ENCODE peak calls at places on chromosomes 7 and 10, in five cellular contexts. H is body of pancreas, U is mucosa of descending colon, O is neuronal stem cell, L is uterus. J is an unnamed sample. For H3K4me1, the result is how much of the 10 kb centered on the place peaks cover.

GRCh38 chr7:271266-272107 is 18.5 kb upstream of the FOXL3 start:
- DNase-seq in O (no peak), L (no peak), H (no peak), U (no peak), J (no peak)

GRCh38 chr10:91340613-91341362 is 69.4 kb upstream of the HECTD2 start:
- DNase-seq in O (no peak), L (no peak), H (no peak), U (no peak), J (no peak)

GRCh38 chr7:33836797-33837355 is 68.5 kb upstream of the BMPER start:
- DNase-seq in O (no peak), L (no peak), H (no peak), U (no peak), J (no peak)

GRCh38 chr10:70733051-70733450 is 52.1 kb downstream of the TBATA start:
- DNase-seq in O (no peak), H (no peak), L (no peak), U (no peak), J (no peak)

GRCh38 chr7:113118074-113118959 is at the start of gene SMIM30:
- DNase-seq in U (peak), L (peak), O (peak), H (peak), J (peak)

GRCh38 chr7:44067064-44067951 is 1.9 kb upstream of the PGAM2 start:
- DNase-seq in L (no peak), H (peak), U (no peak), O (no peak), J (peak)

GRCh38 chr7:7670490-7670889 is 29.9 kb downstream of the UMAD1 start:
- DNase-seq in U (no peak), H (no peak), O (no peak), L (no peak), J (no peak)

GRCh38 chr7:55019691-55020480 is 1.1 kb downstream of the EGFR start:
- DNase-seq in L (peak), O (peak), U (peak), H (peak), J (peak)

GRCh38 chr10:61793760-61794713 is 107.5 kb upstream of the ARID5B start:
- DNase-seq in U (peak), H (no peak), L (no peak), O (no peak), J (no peak)

GRCh38 chr10:91643700-91644099 is 10.8 kb upstream of the PPP1R3C start:
- DNase-seq in O (no peak), H (no peak), U (peak), L (no peak), J (no peak)

GRCh38 chr7:77837275-77837674 is 38.7 kb downstream of the PHTF2 start:
- DNase-seq in L (no peak), O (no peak), H (no peak), U (no peak), J (no peak)

GRCh38 chr7:102211590-102212550 is 74.8 kb upstream of the SH2B2 start:
- DNase-seq in U (no peak), L (no peak), O (no peak), H (no peak), J (no peak)

GRCh38 chr10:28155726-28156125 is 147.1 kb downstream of the MPP7 start:
- DNase-seq in H (no peak), U (no peak), O (no peak), L (no peak), J (no peak)

GRCh38 chr10:129963831-129964501 is at the start of gene EBF3:
- DNase-seq in U (peak), H (peak), L (peak), O (peak), J (no peak)
- H3K4me1 ChIP-seq in U (under half), H (under half), L (under half), O (under half), J (under half)

DNA sequence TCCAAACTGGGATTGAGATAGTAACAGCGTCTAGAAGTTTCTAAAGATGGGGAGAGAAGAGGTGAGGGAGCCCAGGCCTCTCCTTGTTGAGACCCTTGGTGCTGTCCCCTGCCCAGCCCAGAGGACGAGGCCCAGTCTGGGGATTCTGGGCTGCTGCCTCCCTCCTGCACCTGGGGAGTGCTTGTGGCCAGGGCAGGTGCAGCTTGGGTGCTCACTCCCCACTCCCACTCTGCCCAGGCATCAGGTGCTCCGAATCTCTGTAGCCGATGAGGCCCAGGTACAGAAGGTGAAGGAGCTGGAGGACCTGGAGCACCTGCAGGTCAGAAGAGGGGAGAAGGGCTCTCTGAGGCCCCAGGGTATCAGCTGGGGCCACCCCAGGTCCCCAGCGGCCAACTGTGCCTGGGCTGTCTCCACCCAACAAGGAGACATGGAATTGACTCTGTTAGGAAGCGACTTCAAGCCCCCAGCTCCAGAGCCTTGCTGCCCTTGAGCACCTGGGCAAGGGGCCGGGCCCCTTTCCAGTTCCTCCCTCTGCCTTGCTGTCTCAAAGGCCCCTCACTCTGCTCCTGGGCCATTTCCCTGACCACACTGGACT is 664 bp downstream of the CPA1 start:
- DNase-seq in L (no peak), U (no peak), H (peak), O (no peak), J (no peak)
- H3K4me3 ChIP-seq in L (no peak), U (no peak), H (no peak), O (no peak), J (no peak)

GRCh38 chr7:131544449-131545425 is 11.7 kb downstream of the PODXL start:
- DNase-seq in H (peak), O (no peak), L (peak), U (no peak), J (no peak)
- H3K4me1 ChIP-seq in H (half or more), O (under half), L (under half), U (under half), J (under half)

DNA sequence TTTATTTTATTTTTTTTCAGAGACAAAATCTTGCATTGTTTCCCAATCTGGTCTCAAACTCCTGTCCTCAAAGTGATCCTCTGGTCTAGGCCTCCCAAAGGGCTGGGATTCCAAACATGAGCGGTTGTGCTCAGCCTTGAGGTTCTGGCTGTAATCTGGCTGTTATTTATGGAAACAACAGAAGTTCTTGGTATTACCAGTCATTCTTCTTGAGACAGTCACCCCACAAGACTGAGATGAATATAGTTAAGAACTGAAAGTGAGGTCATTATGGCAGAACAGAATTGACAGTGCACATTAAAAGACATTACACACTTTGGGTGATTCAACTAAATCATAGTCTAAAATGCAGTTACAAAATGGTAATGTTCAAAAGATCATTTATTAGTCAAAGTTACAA is 719.5 kb downstream of the ZWINT start:
- DNase-seq in H (no peak), O (no peak), L (no peak), U (no peak), J (no peak)
- H3K4me3 ChIP-seq in H (no peak), O (no peak), L (no peak), U (no peak), J (no peak)

GRCh38 chr7:140238778-140239652 is 62.2 kb upstream of the KDM7A start:
- DNase-seq in O (no peak), U (peak), H (peak), L (no peak), J (no peak)
- H3K4me1 ChIP-seq in O (under half), U (half or more), H (under half), L (under half), J (under half)

GRCh38 chr10:30974773-30975386 is 56.8 kb downstream of the ZNF438 start:
- DNase-seq in H (no peak), L (no peak), O (no peak), U (no peak), J (no peak)

GRCh38 chr10:30973737-30974136 is 57.9 kb downstream of the ZNF438 start:
- DNase-seq in H (no peak), U (no peak), O (no peak), L (no peak), J (no peak)

GRCh38 chr10:30977385-30977784 is 54.3 kb downstream of the ZNF438 start:
- DNase-seq in H (no peak), U (no peak), O (no peak), L (no peak), J (no peak)

GRCh38 chr10:30970760-30971460 is 60.8 kb downstream of the ZNF438 start:
- DNase-seq in O (no peak), H (no peak), L (no peak), U (no peak), J (no peak)

DNA sequence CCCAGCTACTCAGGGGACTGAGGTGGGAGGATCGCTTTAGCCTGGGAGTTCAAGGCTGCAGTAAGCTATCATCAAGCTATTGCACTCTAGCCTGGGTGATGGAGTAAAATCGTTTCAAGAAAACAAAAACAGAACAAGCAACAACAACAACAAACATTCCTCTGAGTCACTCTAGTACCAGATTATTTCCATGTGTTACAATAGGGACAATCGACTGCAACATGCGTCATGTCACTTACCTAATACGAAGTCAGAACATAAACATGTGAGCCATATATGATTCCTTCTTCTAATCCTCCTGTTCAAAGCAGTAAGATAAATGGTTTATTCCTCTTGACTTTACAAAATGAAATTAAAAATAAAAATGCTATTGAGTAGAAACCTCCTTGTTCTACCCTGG is 57.3 kb downstream of the ZNF438 start:
- DNase-seq in U (no peak), L (no peak), O (no peak), H (no peak), J (no peak)
- H3K4me3 ChIP-seq in U (no peak), L (no peak), O (no peak), H (no peak), J (no peak)

DNA sequence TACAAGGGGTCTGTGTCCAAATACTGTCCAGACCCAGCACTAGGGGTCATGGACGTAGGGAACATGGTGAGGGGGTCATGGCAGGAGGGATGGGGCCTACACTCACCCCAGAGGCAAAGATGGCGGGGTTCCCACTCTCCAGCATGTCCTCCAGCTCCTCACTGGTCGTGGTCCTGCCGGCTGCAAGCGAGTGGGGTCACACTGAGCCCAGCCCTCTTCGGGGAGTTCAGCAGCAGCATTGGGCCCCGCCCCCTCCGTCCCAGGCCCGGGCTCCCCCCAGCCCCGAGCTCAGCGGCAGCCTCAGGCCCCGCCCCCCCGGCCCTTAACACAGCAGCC is 15.9 kb downstream of the STX1A start:
- DNase-seq in U (no peak), H (no peak), O (no peak), L (no peak), J (no peak)
- H3K4me1 ChIP-seq in U (under half), H (under half), O (under half), L (under half), J (under half)

GRCh38 chr10:18437486-18437885 is 213.9 kb downstream of the NSUN6 start:
- DNase-seq in O (no peak), L (no peak), U (no peak), H (no peak), J (no peak)
- H3K4me3 ChIP-seq in O (no peak), L (no peak), U (no peak), H (no peak), J (no peak)

DNA sequence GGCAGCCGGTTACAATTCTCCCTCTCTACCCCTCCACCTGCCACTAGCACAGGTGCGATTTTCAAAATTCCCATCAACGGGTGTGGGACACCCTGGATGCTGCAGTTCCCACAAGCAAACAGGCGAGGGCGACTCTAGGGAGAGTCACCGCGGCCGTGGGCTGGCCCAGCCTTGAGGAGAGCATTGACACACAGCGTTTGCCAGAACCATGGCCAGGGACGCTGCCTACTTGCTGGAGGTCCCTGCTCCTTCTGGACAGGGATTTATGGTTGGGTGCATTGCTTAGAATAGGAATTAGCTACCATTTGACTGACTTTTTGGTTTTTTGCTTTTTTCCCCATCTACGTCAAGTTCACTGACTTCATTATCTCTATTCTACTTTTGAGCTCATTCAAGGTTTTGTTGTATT is 19.0 kb upstream of the CLDN4 start:
- DNase-seq in U (peak), L (peak), H (peak), O (no peak), J (peak)
- H3K4me1 ChIP-seq in U (under half), L (under half), H (under half), O (under half), J (under half)

J was measured in upper lobe of right lung.